ENCODE peak calls at places on chromosome 1, in four cellular contexts. W is SK-N-SH, G is HCT116, I is NB4. Z is an unnamed sample.

GRCh38 chr1:178724386-178724733 is 684 bp upstream of the RALGPS2 start:
- DNase-seq in W (no peak), I (peak), G (no peak), Z (peak)

GRCh38 chr1:189206617-189207016 is 1271.0 kb downstream of the BRINP3 start:
- DNase-seq in I (no peak), G (no peak), W (no peak), Z (no peak)

GRCh38 chr1:156608981-156609380 is 7.7 kb upstream of the GPATCH4 start:
- DNase-seq in G (no peak), W (peak), I (peak), Z (peak)

GRCh38 chr1:93702102-93702827 is 20.6 kb upstream of the BCAR3 start:
- DNase-seq in I (no peak), G (no peak), W (peak), Z (no peak)

GRCh38 chr1:10607228-10607627 is 132.5 kb downstream of the PEX14 start:
- DNase-seq in W (no peak), G (no peak), I (no peak), Z (no peak)

GRCh38 chr1:37094302-37094701 is 60.0 kb upstream of the GRIK3 start:
- DNase-seq in I (no peak), W (no peak), G (no peak), Z (no peak)

GRCh38 chr1:10338047-10338446 is 60.8 kb upstream of the PGD start:
- DNase-seq in W (peak), G (peak), I (peak), Z (peak)

GRCh38 chr1:39666772-39667171 is 5.1 kb downstream of the NT5C1A start:
- DNase-seq in I (no peak), G (no peak), W (no peak), Z (no peak)

GRCh38 chr1:53508991-53509663 is 49.9 kb downstream of the DMRTB1 start:
- DNase-seq in W (no peak), G (no peak), I (peak), Z (no peak)

GRCh38 chr1:168465942-168466702 is 77.7 kb downstream of the XCL2 start:
- DNase-seq in G (no peak), W (peak), I (peak), Z (no peak)

GRCh38 chr1:223667484-223668182 is 2.1 kb upstream of the CAPN8 start:
- DNase-seq in W (no peak), I (no peak), G (no peak), Z (no peak)

GRCh38 chr1:223000549-223001135 is 142.4 kb downstream of the TLR5 start:
- DNase-seq in W (no peak), G (no peak), I (no peak), Z (no peak)

GRCh38 chr1:155858805-155859233 is 548 bp upstream of the SYT11 start:
- DNase-seq in I (peak), W (no peak), G (no peak), Z (no peak)

GRCh38 chr1:211285196-211285595 is 26.0 kb downstream of the RCOR3 start:
- DNase-seq in I (no peak), W (no peak), G (no peak), Z (peak)

GRCh38 chr1:20735581-20736111 is 3.1 kb upstream of the SH2D5 start:
- DNase-seq in I (no peak), G (no peak), W (no peak), Z (no peak)

GRCh38 chr1:230499496-230499895 is 73.4 kb upstream of the PGBD5 start:
- DNase-seq in I (no peak), W (no peak), G (no peak), Z (no peak)

GRCh38 chr1:8024329-8024728 is 1.8 kb downstream of the ERRFI1 start:
- DNase-seq in I (no peak), W (no peak), G (no peak), Z (no peak)

GRCh38 chr1:111139234-111139955 is 498 bp downstream of the DRAM2 start:
- DNase-seq in G (peak), W (peak), I (peak), Z (peak)

GRCh38 chr1:246681822-246682221 is 42.4 kb upstream of the SCCPDH start:
- DNase-seq in I (peak), G (no peak), W (peak), Z (no peak)

GRCh38 chr1:218705391-218705790 is 360.3 kb downstream of the TGFB2 start:
- DNase-seq in G (no peak), W (no peak), I (no peak), Z (peak)

GRCh38 chr1:11784993-11785769 is 20.6 kb downstream of the MTHFR start:
- DNase-seq in W (peak), G (peak), I (peak), Z (peak)

DNA sequence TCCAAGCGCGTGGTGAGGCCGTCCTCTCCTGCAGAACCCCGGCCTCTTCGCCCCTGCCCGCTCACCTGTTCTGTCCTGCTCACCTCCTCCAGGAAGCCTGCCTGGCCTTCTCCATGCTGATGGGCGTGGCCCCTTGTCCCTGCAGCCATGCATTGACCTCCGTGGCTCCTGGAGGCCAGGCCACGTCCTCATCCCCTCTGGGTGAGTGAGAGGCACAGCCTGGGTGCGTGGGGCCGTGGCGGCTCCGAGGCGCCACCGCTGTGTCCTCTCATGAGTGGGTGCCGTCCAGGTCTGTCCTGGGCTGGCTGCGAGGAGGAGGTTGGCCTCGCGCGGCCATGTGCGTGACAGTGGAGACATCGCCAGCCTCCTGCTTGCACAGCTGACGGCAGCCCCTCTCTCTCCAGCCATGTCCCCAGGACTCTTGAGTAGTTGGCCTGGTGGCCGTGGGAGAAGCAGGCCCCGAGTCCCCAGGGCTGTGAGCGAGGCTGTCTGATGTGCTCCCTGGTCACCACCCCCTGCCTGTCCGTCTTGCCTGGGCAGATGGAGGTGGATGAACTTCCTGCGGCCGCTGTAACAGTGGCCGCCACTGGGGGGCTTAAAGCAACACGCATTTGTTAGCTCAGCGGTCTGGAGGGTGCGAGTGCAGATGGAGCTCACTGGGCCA is 58.1 kb downstream of the PRKCZ start:
- DNase-seq in I (peak), G (peak), W (peak), Z (no peak)
- TF ChIP-seq MAX in I (no peak), G (no peak), W (no peak), Z (no peak)

GRCh38 chr1:208233546-208233945 is 10.6 kb downstream of the PLXNA2 start:
- DNase-seq in W (no peak), I (no peak), G (no peak), Z (peak)
- TF ChIP-seq MAX in W (no peak), I (no peak), G (no peak), Z (no peak)

GRCh38 chr1:42137766-42138165 is 15.4 kb upstream of the GUCA2B start:
- DNase-seq in G (no peak), I (no peak), W (no peak), Z (no peak)

GRCh38 chr1:42136466-42136865 is 16.7 kb upstream of the GUCA2B start:
- DNase-seq in I (peak), W (no peak), G (no peak), Z (no peak)

GRCh38 chr1:42139444-42139843 is 13.8 kb upstream of the GUCA2B start:
- DNase-seq in G (no peak), W (no peak), I (no peak), Z (no peak)

GRCh38 chr1:42133809-42134526 is 19.2 kb upstream of the GUCA2B start:
- DNase-seq in G (no peak), I (no peak), W (no peak), Z (no peak)

DNA sequence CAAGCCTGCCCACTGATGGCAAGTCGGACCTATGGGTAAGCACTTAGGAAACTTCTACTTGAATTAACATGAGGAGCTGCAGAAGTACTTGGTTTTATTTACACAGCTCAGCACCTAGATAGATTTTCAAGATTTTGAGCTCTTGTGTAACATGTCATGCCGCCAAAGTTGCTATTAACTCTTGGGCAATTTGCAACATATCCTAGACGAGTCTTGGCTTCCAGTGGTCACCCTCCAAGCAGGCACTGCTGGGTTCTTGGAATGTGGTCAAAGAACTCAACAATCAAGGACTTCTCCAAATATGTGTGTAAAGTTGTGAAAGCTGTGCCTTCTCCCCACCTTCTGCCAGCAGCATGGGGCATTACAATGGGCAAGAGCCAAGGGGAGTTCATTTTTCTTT is 17.8 kb upstream of the GUCA2B start:
- DNase-seq in G (no peak), W (no peak), I (peak), Z (no peak)
- TF ChIP-seq MAX in G (no peak), W (no peak), I (no peak), Z (no peak)

DNA sequence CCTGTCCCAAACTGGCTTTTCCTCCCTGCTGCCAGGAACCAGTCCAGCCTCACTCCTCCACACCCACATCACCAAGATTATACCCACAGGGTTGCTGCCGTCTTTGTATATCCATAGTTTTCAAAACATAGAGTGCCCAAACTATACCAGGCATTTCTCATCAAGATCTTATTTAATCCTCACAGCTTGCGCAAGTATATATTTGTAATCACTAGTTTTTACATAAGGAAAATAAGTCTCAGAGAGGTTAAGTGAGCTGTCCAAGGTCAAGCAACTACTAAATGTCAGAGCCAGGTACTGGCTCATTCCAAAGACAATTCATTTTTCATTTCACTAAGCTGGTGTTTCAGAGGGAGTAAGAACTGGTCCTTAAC is 34.9 kb upstream of the ZNF362 start:
- DNase-seq in G (no peak), I (no peak), W (no peak), Z (no peak)
- TF ChIP-seq MAX in G (no peak), I (no peak), W (no peak), Z (no peak)

Z was measured in endothelial cell of umbilical vein.